ENCODE peak calls at places on chromosomes 6 and 20, in seven cellular contexts. One of them, this sample, is unnamed.

GRCh38 chr6:128520436-128521301 is at the start of gene PTPRK:
- DNase-seq in mesothelial cell of epicardium: peak
- DNase-seq in EL: peak
- DNase-seq in CD8-positive, alpha-beta T cell: peak
- DNase-seq in HEK293T: peak
- DNase-seq in skeletal muscle cell: peak
- DNase-seq in activated naive CD8-positive, alpha-beta T cell treated with anti-CD3 and anti-CD28 coated beads for 36 hours: peak
- DNase-seq in this sample: peak

GRCh38 chr6:41039060-41039998 is at the start of gene UNC5CL:
- DNase-seq in CD8-positive, alpha-beta T cell: peak
- DNase-seq in HEK293T: peak
- DNase-seq in activated naive CD8-positive, alpha-beta T cell treated with anti-CD3 and anti-CD28 coated beads for 36 hours: peak
- DNase-seq in EL: peak
- DNase-seq in skeletal muscle cell: no peak
- DNase-seq in mesothelial cell of epicardium: no peak
- DNase-seq in this sample: peak

GRCh38 chr6:112337209-112337638 is 9.9 kb upstream of the RFPL4B start:
- DNase-seq in activated naive CD8-positive, alpha-beta T cell treated with anti-CD3 and anti-CD28 coated beads for 36 hours: no peak
- DNase-seq in CD8-positive, alpha-beta T cell: no peak
- DNase-seq in skeletal muscle cell: peak
- DNase-seq in EL: peak
- DNase-seq in mesothelial cell of epicardium: no peak
- DNase-seq in HEK293T: peak
- DNase-seq in this sample: no peak

GRCh38 chr20:41524980-41525613 is 93.1 kb downstream of the CHD6 start:
- DNase-seq in CD8-positive, alpha-beta T cell: no peak
- DNase-seq in mesothelial cell of epicardium: no peak
- DNase-seq in EL: peak
- DNase-seq in skeletal muscle cell: peak
- DNase-seq in HEK293T: no peak
- DNase-seq in activated naive CD8-positive, alpha-beta T cell treated with anti-CD3 and anti-CD28 coated beads for 36 hours: no peak
- DNase-seq in this sample: no peak

GRCh38 chr6:10520468-10520867 is 683 bp upstream of the GCNT2 start:
- DNase-seq in CD8-positive, alpha-beta T cell: no peak
- DNase-seq in skeletal muscle cell: no peak
- DNase-seq in mesothelial cell of epicardium: no peak
- DNase-seq in EL: peak
- DNase-seq in activated naive CD8-positive, alpha-beta T cell treated with anti-CD3 and anti-CD28 coated beads for 36 hours: no peak
- DNase-seq in HEK293T: no peak
- DNase-seq in this sample: no peak

GRCh38 chr20:44113642-44113945 is 73.4 kb downstream of the JPH2 start:
- DNase-seq in CD8-positive, alpha-beta T cell: no peak
- DNase-seq in mesothelial cell of epicardium: no peak
- DNase-seq in activated naive CD8-positive, alpha-beta T cell treated with anti-CD3 and anti-CD28 coated beads for 36 hours: no peak
- DNase-seq in skeletal muscle cell: no peak
- DNase-seq in HEK293T: no peak
- DNase-seq in EL: no peak
- DNase-seq in this sample: no peak

GRCh38 chr20:46220808-46221207 is 87.5 kb downstream of the CDH22 start:
- DNase-seq in HEK293T: no peak
- DNase-seq in EL: no peak
- DNase-seq in CD8-positive, alpha-beta T cell: no peak
- DNase-seq in mesothelial cell of epicardium: no peak
- DNase-seq in skeletal muscle cell: no peak
- DNase-seq in activated naive CD8-positive, alpha-beta T cell treated with anti-CD3 and anti-CD28 coated beads for 36 hours: no peak
- DNase-seq in this sample: no peak

GRCh38 chr6:63904844-63905243 is 269.2 kb downstream of the PHF3 start:
- DNase-seq in EL: peak
- DNase-seq in mesothelial cell of epicardium: no peak
- DNase-seq in HEK293T: no peak
- DNase-seq in skeletal muscle cell: peak
- DNase-seq in CD8-positive, alpha-beta T cell: no peak
- DNase-seq in activated naive CD8-positive, alpha-beta T cell treated with anti-CD3 and anti-CD28 coated beads for 36 hours: no peak
- DNase-seq in this sample: no peak

GRCh38 chr6:84685983-84686584 is 78.3 kb downstream of the TBX18 start:
- DNase-seq in skeletal muscle cell: no peak
- DNase-seq in EL: peak
- DNase-seq in activated naive CD8-positive, alpha-beta T cell treated with anti-CD3 and anti-CD28 coated beads for 36 hours: no peak
- DNase-seq in HEK293T: no peak
- DNase-seq in CD8-positive, alpha-beta T cell: no peak
- DNase-seq in mesothelial cell of epicardium: no peak
- DNase-seq in this sample: peak

GRCh38 chr20:57650756-57651483 is 30.7 kb upstream of the ZBP1 start:
- DNase-seq in EL: no peak
- DNase-seq in HEK293T: no peak
- DNase-seq in mesothelial cell of epicardium: no peak
- DNase-seq in activated naive CD8-positive, alpha-beta T cell treated with anti-CD3 and anti-CD28 coated beads for 36 hours: no peak
- DNase-seq in skeletal muscle cell: no peak
- DNase-seq in CD8-positive, alpha-beta T cell: no peak
- DNase-seq in this sample: peak

GRCh38 chr20:57829336-57829735 is 119.5 kb upstream of the PMEPA1 start:
- DNase-seq in mesothelial cell of epicardium: no peak
- DNase-seq in EL: no peak
- DNase-seq in HEK293T: no peak
- DNase-seq in CD8-positive, alpha-beta T cell: no peak
- DNase-seq in skeletal muscle cell: no peak
- DNase-seq in activated naive CD8-positive, alpha-beta T cell treated with anti-CD3 and anti-CD28 coated beads for 36 hours: no peak
- DNase-seq in this sample: no peak

GRCh38 chr6:4589295-4589694 is 186.9 kb upstream of the CDYL start:
- DNase-seq in CD8-positive, alpha-beta T cell: no peak
- DNase-seq in skeletal muscle cell: no peak
- DNase-seq in EL: no peak
- DNase-seq in mesothelial cell of epicardium: no peak
- DNase-seq in HEK293T: no peak
- DNase-seq in activated naive CD8-positive, alpha-beta T cell treated with anti-CD3 and anti-CD28 coated beads for 36 hours: no peak
- DNase-seq in this sample: no peak

GRCh38 chr6:44039839-44040350 is 87.4 kb downstream of the MRPL14 start:
- DNase-seq in mesothelial cell of epicardium: no peak
- DNase-seq in HEK293T: no peak
- DNase-seq in activated naive CD8-positive, alpha-beta T cell treated with anti-CD3 and anti-CD28 coated beads for 36 hours: no peak
- DNase-seq in CD8-positive, alpha-beta T cell: no peak
- DNase-seq in EL: no peak
- DNase-seq in skeletal muscle cell: no peak
- DNase-seq in this sample: no peak

GRCh38 chr6:37640776-37641395 is 56.8 kb downstream of the MDGA1 start:
- DNase-seq in activated naive CD8-positive, alpha-beta T cell treated with anti-CD3 and anti-CD28 coated beads for 36 hours: no peak
- DNase-seq in EL: no peak
- DNase-seq in CD8-positive, alpha-beta T cell: no peak
- DNase-seq in skeletal muscle cell: no peak
- DNase-seq in mesothelial cell of epicardium: no peak
- DNase-seq in HEK293T: no peak
- DNase-seq in this sample: no peak

GRCh38 chr6:7389162-7389450 is 436 bp downstream of the CAGE1 start:
- DNase-seq in activated naive CD8-positive, alpha-beta T cell treated with anti-CD3 and anti-CD28 coated beads for 36 hours: no peak
- DNase-seq in CD8-positive, alpha-beta T cell: no peak
- DNase-seq in mesothelial cell of epicardium: no peak
- DNase-seq in HEK293T: peak
- DNase-seq in EL: no peak
- DNase-seq in skeletal muscle cell: peak
- DNase-seq in this sample: no peak

GRCh38 chr6:75283907-75284284 is 696 bp downstream of the TMEM30A start:
- DNase-seq in HEK293T: no peak
- DNase-seq in EL: no peak
- DNase-seq in CD8-positive, alpha-beta T cell: peak
- DNase-seq in activated naive CD8-positive, alpha-beta T cell treated with anti-CD3 and anti-CD28 coated beads for 36 hours: no peak
- DNase-seq in mesothelial cell of epicardium: no peak
- DNase-seq in skeletal muscle cell: no peak
- DNase-seq in this sample: no peak

GRCh38 chr20:36408219-36408618 is 102.1 kb downstream of the DLGAP4 start:
- DNase-seq in skeletal muscle cell: no peak
- DNase-seq in mesothelial cell of epicardium: no peak
- DNase-seq in HEK293T: no peak
- DNase-seq in EL: peak
- DNase-seq in CD8-positive, alpha-beta T cell: no peak
- DNase-seq in activated naive CD8-positive, alpha-beta T cell treated with anti-CD3 and anti-CD28 coated beads for 36 hours: no peak
- DNase-seq in this sample: no peak

GRCh38 chr20:17971571-17972013 is 2.8 kb downstream of the MGME1 start:
- DNase-seq in EL: peak
- DNase-seq in HEK293T: no peak
- DNase-seq in mesothelial cell of epicardium: no peak
- DNase-seq in activated naive CD8-positive, alpha-beta T cell treated with anti-CD3 and anti-CD28 coated beads for 36 hours: no peak
- DNase-seq in skeletal muscle cell: peak
- DNase-seq in CD8-positive, alpha-beta T cell: no peak
- DNase-seq in this sample: no peak

GRCh38 chr6:112835078-112835477 is 487.9 kb downstream of the RFPL4B start:
- DNase-seq in EL: no peak
- DNase-seq in activated naive CD8-positive, alpha-beta T cell treated with anti-CD3 and anti-CD28 coated beads for 36 hours: no peak
- DNase-seq in CD8-positive, alpha-beta T cell: no peak
- DNase-seq in mesothelial cell of epicardium: no peak
- DNase-seq in HEK293T: no peak
- DNase-seq in skeletal muscle cell: no peak
- DNase-seq in this sample: no peak

GRCh38 chr6:20404641-20405032 is 3.0 kb downstream of the E2F3 start:
- DNase-seq in CD8-positive, alpha-beta T cell: peak
- DNase-seq in mesothelial cell of epicardium: peak
- DNase-seq in skeletal muscle cell: no peak
- DNase-seq in HEK293T: peak
- DNase-seq in activated naive CD8-positive, alpha-beta T cell treated with anti-CD3 and anti-CD28 coated beads for 36 hours: peak
- DNase-seq in EL: peak
- DNase-seq in this sample: peak

GRCh38 chr6:16146527-16146955 is 17.7 kb downstream of the MYLIP start:
- DNase-seq in HEK293T: peak
- DNase-seq in activated naive CD8-positive, alpha-beta T cell treated with anti-CD3 and anti-CD28 coated beads for 36 hours: no peak
- DNase-seq in skeletal muscle cell: no peak
- DNase-seq in EL: no peak
- DNase-seq in mesothelial cell of epicardium: no peak
- DNase-seq in CD8-positive, alpha-beta T cell: no peak
- DNase-seq in this sample: no peak

GRCh38 chr6:166922937-166923336 is 33.4 kb downstream of the RNASET2 start:
- DNase-seq in skeletal muscle cell: no peak
- DNase-seq in CD8-positive, alpha-beta T cell: no peak
- DNase-seq in activated naive CD8-positive, alpha-beta T cell treated with anti-CD3 and anti-CD28 coated beads for 36 hours: no peak
- DNase-seq in mesothelial cell of epicardium: no peak
- DNase-seq in HEK293T: no peak
- DNase-seq in EL: no peak
- DNase-seq in this sample: no peak

GRCh38 chr6:157732416-157733161 is 90.5 kb upstream of the SNX9 start:
- DNase-seq in HEK293T: no peak
- DNase-seq in CD8-positive, alpha-beta T cell: no peak
- DNase-seq in activated naive CD8-positive, alpha-beta T cell treated with anti-CD3 and anti-CD28 coated beads for 36 hours: no peak
- DNase-seq in skeletal muscle cell: no peak
- DNase-seq in mesothelial cell of epicardium: no peak
- DNase-seq in EL: no peak
- DNase-seq in this sample: no peak

GRCh38 chr20:41138527-41139226 is 1.3 kb downstream of the PLCG1 start:
- DNase-seq in EL: peak
- DNase-seq in activated naive CD8-positive, alpha-beta T cell treated with anti-CD3 and anti-CD28 coated beads for 36 hours: peak
- DNase-seq in mesothelial cell of epicardium: no peak
- DNase-seq in skeletal muscle cell: no peak
- DNase-seq in HEK293T: no peak
- DNase-seq in CD8-positive, alpha-beta T cell: peak
- DNase-seq in this sample: no peak

This sample was measured in GM10248.